ENCODE peak calls at places on chromosomes 4 and X, in nine cellular contexts. One of them, this sample, is unnamed. For H3K4me1, the result is how much of the 10 kb centered on the place peaks cover.

GRCh38 chr4:54543088-54543795 is 114.5 kb upstream of the KIT start:
- DNase-seq in A549: no peak
- DNase-seq in hepatocyte: no peak
- DNase-seq in tibial artery: no peak
- DNase-seq in spleen: no peak
- DNase-seq in keratinocyte: peak
- DNase-seq in cardiac muscle cell: no peak
- DNase-seq in NT2/D1: no peak
- DNase-seq in stomach: no peak
- DNase-seq in this sample: no peak

GRCh38 chrX:152810403-152810802 is 20.2 kb downstream of the CETN2 start:
- DNase-seq in stomach: no peak
- DNase-seq in cardiac muscle cell: no peak
- DNase-seq in hepatocyte: no peak
- DNase-seq in tibial artery: no peak
- DNase-seq in spleen: no peak
- DNase-seq in NT2/D1: no peak
- DNase-seq in A549: no peak
- DNase-seq in keratinocyte: no peak
- DNase-seq in this sample: no peak

GRCh38 chr4:75673959-75674328 is 733 bp upstream of the G3BP2 start:
- DNase-seq in spleen: no peak
- DNase-seq in keratinocyte: no peak
- DNase-seq in NT2/D1: peak
- DNase-seq in tibial artery: no peak
- DNase-seq in A549: no peak
- DNase-seq in stomach: no peak
- DNase-seq in cardiac muscle cell: peak
- DNase-seq in hepatocyte: no peak
- DNase-seq in this sample: no peak

GRCh38 chr4:155591784-155592567 is 74.7 kb upstream of the GUCY1A1 start:
- DNase-seq in NT2/D1: no peak
- DNase-seq in spleen: no peak
- DNase-seq in A549: no peak
- DNase-seq in tibial artery: no peak
- DNase-seq in cardiac muscle cell: no peak
- DNase-seq in hepatocyte: no peak
- DNase-seq in keratinocyte: no peak
- DNase-seq in stomach: no peak
- DNase-seq in this sample: no peak

GRCh38 chrX:132119283-132119682 is 8.5 kb downstream of the FRMD7 start:
- DNase-seq in stomach: no peak
- DNase-seq in spleen: no peak
- DNase-seq in NT2/D1: no peak
- DNase-seq in A549: no peak
- DNase-seq in hepatocyte: no peak
- DNase-seq in cardiac muscle cell: no peak
- DNase-seq in tibial artery: no peak
- DNase-seq in keratinocyte: no peak
- DNase-seq in this sample: no peak

GRCh38 chr4:94559351-94559806 is 107.6 kb downstream of the PDLIM5 start:
- DNase-seq in hepatocyte: no peak
- DNase-seq in cardiac muscle cell: no peak
- DNase-seq in spleen: no peak
- DNase-seq in NT2/D1: no peak
- DNase-seq in keratinocyte: no peak
- DNase-seq in stomach: no peak
- DNase-seq in tibial artery: no peak
- DNase-seq in A549: no peak
- DNase-seq in this sample: no peak

GRCh38 chr4:180994722-180995121 is 1248.5 kb upstream of the TENM3 start:
- DNase-seq in NT2/D1: no peak
- DNase-seq in keratinocyte: no peak
- DNase-seq in cardiac muscle cell: no peak
- DNase-seq in hepatocyte: no peak
- DNase-seq in A549: no peak
- DNase-seq in spleen: no peak
- DNase-seq in tibial artery: no peak
- DNase-seq in stomach: no peak
- DNase-seq in this sample: no peak

GRCh38 chr4:109218288-109218687 is 84.2 kb downstream of the COL25A1 start:
- DNase-seq in stomach: no peak
- DNase-seq in cardiac muscle cell: no peak
- DNase-seq in tibial artery: no peak
- DNase-seq in A549: no peak
- DNase-seq in NT2/D1: no peak
- DNase-seq in keratinocyte: no peak
- DNase-seq in spleen: no peak
- DNase-seq in hepatocyte: no peak
- DNase-seq in this sample: no peak

GRCh38 chrX:119726900-119727555 is 31.4 kb upstream of the SOWAHD start:
- DNase-seq in NT2/D1: no peak
- DNase-seq in keratinocyte: no peak
- DNase-seq in hepatocyte: no peak
- DNase-seq in stomach: no peak
- DNase-seq in cardiac muscle cell: no peak
- DNase-seq in spleen: peak
- DNase-seq in tibial artery: no peak
- DNase-seq in A549: no peak
- DNase-seq in this sample: no peak

GRCh38 chr4:54281060-54281781 is 52.1 kb downstream of the PDGFRA start:
- DNase-seq in NT2/D1: no peak
- DNase-seq in cardiac muscle cell: no peak
- DNase-seq in keratinocyte: no peak
- DNase-seq in A549: no peak
- DNase-seq in tibial artery: peak
- DNase-seq in hepatocyte: peak
- DNase-seq in stomach: peak
- DNase-seq in spleen: no peak
- DNase-seq in this sample: no peak

GRCh38 chrX:41067721-41068120 is 17.5 kb upstream of the USP9X start:
- DNase-seq in NT2/D1: no peak
- DNase-seq in hepatocyte: no peak
- DNase-seq in cardiac muscle cell: no peak
- DNase-seq in keratinocyte: no peak
- DNase-seq in A549: no peak
- DNase-seq in tibial artery: no peak
- DNase-seq in spleen: no peak
- DNase-seq in stomach: peak
- DNase-seq in this sample: no peak

GRCh38 chrX:104391905-104392304 is 137.2 kb upstream of the ESX1 start:
- DNase-seq in spleen: no peak
- DNase-seq in NT2/D1: no peak
- DNase-seq in cardiac muscle cell: no peak
- DNase-seq in keratinocyte: no peak
- DNase-seq in tibial artery: no peak
- DNase-seq in stomach: no peak
- DNase-seq in A549: no peak
- DNase-seq in hepatocyte: no peak
- DNase-seq in this sample: no peak

GRCh38 chrX:22424919-22425318 is 152.2 kb downstream of the CBLL2 start:
- DNase-seq in keratinocyte: peak
- DNase-seq in NT2/D1: no peak
- DNase-seq in hepatocyte: no peak
- DNase-seq in spleen: no peak
- DNase-seq in stomach: no peak
- DNase-seq in tibial artery: no peak
- DNase-seq in A549: no peak
- DNase-seq in cardiac muscle cell: no peak
- DNase-seq in this sample: no peak

GRCh38 chrX:71938371-71938770 is 27.7 kb downstream of the NHSL2 start:
- DNase-seq in stomach: no peak
- DNase-seq in tibial artery: no peak
- DNase-seq in NT2/D1: no peak
- DNase-seq in keratinocyte: no peak
- DNase-seq in spleen: no peak
- DNase-seq in cardiac muscle cell: no peak
- DNase-seq in A549: no peak
- DNase-seq in hepatocyte: no peak
- DNase-seq in this sample: no peak

GRCh38 chr4:2794707-2795557 is 2.0 kb downstream of the SH3BP2 start:
- DNase-seq in NT2/D1: no peak
- DNase-seq in A549: no peak
- DNase-seq in spleen: peak
- DNase-seq in hepatocyte: peak
- DNase-seq in keratinocyte: no peak
- DNase-seq in tibial artery: peak
- DNase-seq in cardiac muscle cell: no peak
- DNase-seq in stomach: peak
- DNase-seq in this sample: no peak

GRCh38 chr4:25814737-25815136 is 48.1 kb downstream of the SEL1L3 start:
- DNase-seq in tibial artery: no peak
- DNase-seq in NT2/D1: no peak
- DNase-seq in cardiac muscle cell: no peak
- DNase-seq in spleen: no peak
- DNase-seq in A549: peak
- DNase-seq in keratinocyte: no peak
- DNase-seq in hepatocyte: no peak
- DNase-seq in stomach: no peak
- DNase-seq in this sample: no peak

GRCh38 chrX:150547511-150548115 is 20.8 kb upstream of the MTM1 start:
- DNase-seq in A549: peak
- DNase-seq in cardiac muscle cell: peak
- DNase-seq in stomach: peak
- DNase-seq in NT2/D1: no peak
- DNase-seq in hepatocyte: peak
- DNase-seq in keratinocyte: no peak
- DNase-seq in spleen: peak
- DNase-seq in tibial artery: peak
- DNase-seq in this sample: peak

GRCh38 chr4:1053080-1053661 is 41.7 kb downstream of the FGFRL1 start:
- DNase-seq in keratinocyte: no peak
- DNase-seq in cardiac muscle cell: no peak
- DNase-seq in hepatocyte: no peak
- DNase-seq in stomach: peak
- DNase-seq in tibial artery: peak
- DNase-seq in NT2/D1: no peak
- DNase-seq in A549: no peak
- DNase-seq in spleen: peak
- DNase-seq in this sample: no peak

GRCh38 chr4:65391382-65391781 is 278.9 kb downstream of the EPHA5 start:
- DNase-seq in cardiac muscle cell: no peak
- DNase-seq in stomach: no peak
- DNase-seq in tibial artery: no peak
- DNase-seq in hepatocyte: no peak
- DNase-seq in spleen: no peak
- DNase-seq in NT2/D1: no peak
- DNase-seq in keratinocyte: no peak
- DNase-seq in A549: no peak
- DNase-seq in this sample: no peak

GRCh38 chr4:57426779-57427395 is 316.7 kb upstream of the IGFBP7 start:
- DNase-seq in A549: peak
- DNase-seq in NT2/D1: peak
- DNase-seq in stomach: peak
- DNase-seq in spleen: no peak
- DNase-seq in hepatocyte: peak
- DNase-seq in keratinocyte: no peak
- DNase-seq in cardiac muscle cell: peak
- DNase-seq in tibial artery: peak
- DNase-seq in this sample: no peak

GRCh38 chrX:69424161-69424560 is 80.0 kb upstream of the NALF2 start:
- DNase-seq in hepatocyte: peak
- DNase-seq in keratinocyte: no peak
- DNase-seq in cardiac muscle cell: peak
- DNase-seq in A549: no peak
- DNase-seq in tibial artery: no peak
- DNase-seq in NT2/D1: no peak
- DNase-seq in stomach: no peak
- DNase-seq in spleen: no peak
- DNase-seq in this sample: no peak

GRCh38 chr4:102533348-102533747 is 32.2 kb downstream of the NFKB1 start:
- DNase-seq in hepatocyte: no peak
- DNase-seq in A549: no peak
- DNase-seq in NT2/D1: no peak
- DNase-seq in tibial artery: no peak
- DNase-seq in spleen: no peak
- DNase-seq in cardiac muscle cell: no peak
- DNase-seq in stomach: no peak
- DNase-seq in keratinocyte: no peak
- DNase-seq in this sample: no peak

GRCh38 chr4:168840386-168840763 is 169.7 kb downstream of the CBR4 start:
- DNase-seq in keratinocyte: no peak
- DNase-seq in cardiac muscle cell: no peak
- DNase-seq in stomach: no peak
- DNase-seq in hepatocyte: no peak
- DNase-seq in tibial artery: no peak
- DNase-seq in spleen: no peak
- DNase-seq in NT2/D1: no peak
- DNase-seq in A549: no peak
- DNase-seq in this sample: no peak
- H3K4me1 ChIP-seq in keratinocyte: half or more
- H3K4me1 ChIP-seq in cardiac muscle cell: under half
- H3K4me1 ChIP-seq in stomach: half or more
- H3K4me1 ChIP-seq in hepatocyte: under half
- H3K4me1 ChIP-seq in tibial artery: half or more
- H3K4me1 ChIP-seq in spleen: under half
- H3K4me1 ChIP-seq in NT2/D1: under half
- H3K4me1 ChIP-seq in A549: half or more
- H3K4me1 ChIP-seq in this sample: under half

GRCh38 chr4:78937837-78938236 is 1.4 kb downstream of the PAQR3 start:
- DNase-seq in stomach: no peak
- DNase-seq in tibial artery: no peak
- DNase-seq in hepatocyte: no peak
- DNase-seq in cardiac muscle cell: no peak
- DNase-seq in keratinocyte: no peak
- DNase-seq in spleen: no peak
- DNase-seq in NT2/D1: no peak
- DNase-seq in A549: no peak
- DNase-seq in this sample: no peak
- H3K4me3 ChIP-seq in stomach: peak
- H3K4me3 ChIP-seq in tibial artery: peak
- H3K4me3 ChIP-seq in hepatocyte: no peak
- H3K4me3 ChIP-seq in cardiac muscle cell: peak
- H3K4me3 ChIP-seq in keratinocyte: peak
- H3K4me3 ChIP-seq in spleen: no peak
- H3K4me3 ChIP-seq in NT2/D1: peak
- H3K4me3 ChIP-seq in A549: no peak
- H3K4me3 ChIP-seq in this sample: peak

DNA sequence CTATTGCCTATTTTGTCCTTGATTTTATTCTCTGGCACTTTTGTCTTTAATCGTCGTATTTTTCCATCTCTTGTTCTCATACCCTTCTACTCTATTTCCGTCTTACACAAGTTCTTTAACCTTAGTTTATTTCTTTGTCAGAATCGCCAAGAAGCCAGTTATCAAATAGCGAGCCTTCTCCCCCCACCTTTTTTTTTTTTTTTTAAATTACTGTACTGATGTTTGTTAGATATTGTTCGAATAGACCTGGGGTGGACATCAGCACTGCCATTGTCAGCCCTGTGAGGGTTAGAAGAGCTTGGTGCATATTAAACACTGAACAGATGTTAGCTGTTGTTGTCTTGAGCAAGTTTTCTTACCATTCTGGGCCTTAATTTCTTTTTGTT is 1.2 kb downstream of the SPCS3 start:
- DNase-seq in keratinocyte: no peak
- DNase-seq in hepatocyte: no peak
- DNase-seq in NT2/D1: no peak
- DNase-seq in cardiac muscle cell: no peak
- DNase-seq in spleen: no peak
- DNase-seq in stomach: no peak
- DNase-seq in A549: no peak
- DNase-seq in tibial artery: no peak
- DNase-seq in this sample: no peak
- H3K4me1 ChIP-seq in keratinocyte: under half
- H3K4me1 ChIP-seq in hepatocyte: under half
- H3K4me1 ChIP-seq in NT2/D1: under half
- H3K4me1 ChIP-seq in cardiac muscle cell: under half
- H3K4me1 ChIP-seq in spleen: half or more
- H3K4me1 ChIP-seq in stomach: under half
- H3K4me1 ChIP-seq in A549: under half
- H3K4me1 ChIP-seq in tibial artery: under half
- H3K4me1 ChIP-seq in this sample: under half

GRCh38 chr4:6221851-6222760 is 21.8 kb upstream of the JAKMIP1 start:
- DNase-seq in cardiac muscle cell: peak
- DNase-seq in keratinocyte: no peak
- DNase-seq in A549: no peak
- DNase-seq in stomach: peak
- DNase-seq in NT2/D1: peak
- DNase-seq in spleen: peak
- DNase-seq in tibial artery: peak
- DNase-seq in hepatocyte: peak
- DNase-seq in this sample: no peak
- H3K4me3 ChIP-seq in cardiac muscle cell: peak
- H3K4me3 ChIP-seq in keratinocyte: no peak
- H3K4me3 ChIP-seq in A549: no peak
- H3K4me3 ChIP-seq in stomach: peak
- H3K4me3 ChIP-seq in NT2/D1: peak
- H3K4me3 ChIP-seq in spleen: peak
- H3K4me3 ChIP-seq in tibial artery: peak
- H3K4me3 ChIP-seq in hepatocyte: peak
- H3K4me3 ChIP-seq in this sample: no peak

This sample was measured in PC-9.